ENCODE peak calls at places on chromosomes 5 and 9, in eight cellular contexts. K is fibroblast of lung, I is cardiac muscle cell, A is GM06990, Y is hepatocyte, F is GM12865, T is sigmoid colon, V is OCI-LY7. O is an unnamed sample.

GRCh38 chr9:112569186-112569585 is 82.6 kb downstream of the KIAA1958 start:
- DNase-seq in K (peak; percentile 84), I (peak; percentile 90), A (no peak), Y (no peak), F (no peak), T (no peak), V (no peak), O (no peak)

GRCh38 chr5:152113401-152113800 is 188.8 kb upstream of the GLRA1 start:
- DNase-seq in K (no peak), I (no peak), A (no peak), Y (no peak), F (peak; percentile 22), T (no peak), V (no peak), O (no peak)

GRCh38 chr5:17219006-17219422 is 1.6 kb downstream of the BASP1 start:
- DNase-seq in K (no peak), I (peak; percentile 28), A (peak; percentile 61), Y (peak; percentile 69), F (peak; percentile 48), T (no peak), V (peak; percentile 67), O (peak; percentile 41)

GRCh38 chr5:61397238-61397637 is 65.2 kb downstream of the ZSWIM6 start:
- DNase-seq in K (no peak), I (no peak), A (no peak), Y (no peak), F (no peak), T (no peak), V (no peak), O (no peak)

GRCh38 chr9:116715751-116716150 is 28.6 kb downstream of the TRIM32 start:
- DNase-seq in K (no peak), I (no peak), A (no peak), Y (no peak), F (no peak), T (no peak), V (no peak), O (no peak)

GRCh38 chr5:13553896-13554295 is 390.6 kb downstream of the DNAH5 start:
- DNase-seq in K (no peak), I (no peak), A (no peak), Y (peak; percentile 53), F (peak; percentile 8), T (no peak), V (no peak), O (no peak)

GRCh38 chr5:149833116-149833827 is 103.2 kb downstream of the PPARGC1B start:
- DNase-seq in K (no peak), I (no peak), A (no peak), Y (no peak), F (no peak), T (no peak), V (no peak), O (no peak)

GRCh38 chr9:96514108-96514824 is 64.3 kb downstream of the HABP4 start:
- DNase-seq in K (peak; percentile 85), I (peak; percentile 75), A (no peak), Y (no peak), F (no peak), T (no peak), V (no peak), O (no peak)

GRCh38 chr9:72474676-72475075 is 46.7 kb upstream of the TMC1 start:
- DNase-seq in K (peak; percentile 72), I (no peak), A (no peak), Y (no peak), F (no peak), T (no peak), V (no peak), O (no peak)

GRCh38 chr5:144028058-144028457 is 142.4 kb downstream of the YIPF5 start:
- DNase-seq in K (peak; percentile 68), I (peak; percentile 78), A (no peak), Y (peak; percentile 68), F (no peak), T (no peak), V (no peak), O (no peak)

GRCh38 chr5:7773178-7773577 is 77.8 kb downstream of the CFAP90 start:
- DNase-seq in K (no peak), I (no peak), A (no peak), Y (no peak), F (no peak), T (no peak), V (no peak), O (no peak)

GRCh38 chr5:84564311-84564710 is 179.6 kb upstream of the EDIL3 start:
- DNase-seq in K (peak; percentile 57), I (peak; percentile 1), A (no peak), Y (no peak), F (no peak), T (no peak), V (no peak), O (no peak)

GRCh38 chr9:117403403-117403811 is 11.4 kb downstream of the ASTN2 start:
- DNase-seq in K (no peak), I (no peak), A (no peak), Y (no peak), F (no peak), T (no peak), V (no peak), O (no peak)

GRCh38 chr5:141757402-141757801 is 75.4 kb upstream of the ARAP3 start:
- DNase-seq in K (peak; percentile 29), I (peak; percentile 60), A (no peak), Y (peak; percentile 40), F (no peak), T (no peak), V (no peak), O (no peak)

GRCh38 chr5:133295520-133295919 is 243.7 kb downstream of the HSPA4 start:
- DNase-seq in K (no peak), I (peak; percentile 11), A (no peak), Y (no peak), F (no peak), T (no peak), V (no peak), O (no peak)

GRCh38 chr9:134630393-134630790 is 11.2 kb upstream of the COL5A1 start:
- DNase-seq in K (no peak), I (no peak), A (no peak), Y (no peak), F (no peak), T (peak; percentile 46), V (no peak), O (no peak)

GRCh38 chr5:74009502-74009901 is 383.5 kb downstream of the ARHGEF28 start:
- DNase-seq in K (peak; percentile 42), I (peak; percentile 15), A (no peak), Y (no peak), F (no peak), T (no peak), V (no peak), O (no peak)

DNA sequence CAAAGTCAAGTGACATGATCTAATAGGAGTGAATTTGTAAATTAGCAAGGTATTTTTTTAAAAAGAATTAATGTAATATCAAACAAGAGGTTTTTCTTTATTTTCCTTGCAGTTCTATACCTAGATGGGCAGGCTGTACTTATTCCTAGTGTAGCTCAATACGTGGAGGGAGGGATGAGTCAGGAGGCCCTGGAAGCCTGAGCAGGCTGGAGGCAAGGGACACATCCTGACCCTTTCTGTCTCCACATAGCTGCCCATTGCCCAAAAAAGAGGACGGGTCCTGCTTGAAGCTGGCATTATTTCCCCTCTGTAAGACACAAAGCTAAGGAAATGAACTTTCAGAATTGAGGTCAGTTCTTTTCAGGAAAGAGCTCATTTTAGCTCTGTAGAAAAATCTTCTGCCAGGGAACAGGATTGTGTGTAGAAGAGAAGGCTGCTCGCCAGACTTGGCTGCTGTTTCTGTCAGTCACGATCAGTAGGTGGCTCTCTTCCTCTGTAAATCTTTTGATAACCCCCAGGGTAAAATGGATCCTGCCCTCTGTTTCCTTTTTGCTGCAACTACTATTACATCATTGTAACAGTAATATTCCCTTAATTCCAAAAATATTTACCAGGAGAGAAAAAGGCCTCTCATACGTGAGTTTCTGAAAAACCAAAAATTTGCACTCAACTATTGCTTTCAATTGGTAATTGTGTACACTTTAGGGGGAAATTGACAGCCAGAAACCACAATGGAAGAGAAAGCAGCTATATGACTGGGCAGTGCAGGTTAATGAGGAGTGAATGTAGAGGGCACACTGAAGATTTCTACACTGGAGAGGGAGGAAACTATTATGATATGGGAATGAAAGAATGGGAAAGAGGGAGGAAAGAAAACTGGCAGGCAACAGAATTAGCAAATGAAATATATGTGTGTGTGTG is 12.3 kb upstream of the IFNW1 start:
- DNase-seq in K (peak; percentile 15), I (peak; percentile 45), A (no peak), Y (peak; percentile 13), F (peak; percentile 46), T (no peak), V (peak; percentile 4), O (peak; percentile 40)
- TF ChIP-seq CTCF in K (no peak), I (peak; percentile 27), A (peak; percentile 44), Y (peak; percentile 14), F (peak; percentile 36), T (no peak), V (peak; percentile 55), O (peak; percentile 51)

DNA sequence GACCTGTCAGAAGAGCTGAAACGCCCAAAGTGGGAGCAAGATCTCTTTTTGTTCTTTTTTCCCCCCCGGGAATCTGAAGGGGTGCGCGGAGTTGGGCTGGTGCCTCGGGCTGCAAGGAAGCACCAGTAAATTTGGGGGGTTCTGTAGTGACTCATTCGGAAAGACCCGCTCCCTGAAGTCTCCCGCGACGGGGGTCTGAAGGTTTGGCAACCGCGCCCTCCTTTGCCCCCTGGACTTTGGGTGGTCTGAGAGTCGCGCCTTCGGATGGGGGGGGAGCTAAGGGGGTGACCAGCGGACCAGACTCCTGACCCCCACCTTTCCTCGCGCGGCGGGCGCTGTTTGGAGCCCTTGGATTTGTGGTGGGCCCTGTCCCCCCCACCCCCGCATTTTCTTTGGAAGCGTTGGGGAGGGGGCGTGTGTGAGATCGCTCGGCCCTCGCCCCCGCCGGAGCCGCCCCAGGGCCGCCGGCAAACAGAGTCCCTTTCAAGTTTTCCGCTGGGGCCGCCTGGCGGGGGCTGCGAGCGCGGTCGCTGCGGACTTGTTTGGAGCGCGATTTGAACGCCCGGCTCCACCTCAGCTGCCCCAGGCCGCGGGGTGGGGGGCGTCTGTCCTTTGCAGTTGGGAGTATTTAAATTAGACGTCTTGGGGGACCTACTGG is 2.0 kb downstream of the CXXC5 start:
- DNase-seq in K (no peak), I (no peak), A (peak; percentile 64), Y (peak; percentile 76), F (peak; percentile 60), T (peak; percentile 75), V (peak; percentile 69), O (no peak)
- TF ChIP-seq CTCF in K (peak; percentile 23), I (peak; percentile 33), A (peak; percentile 66), Y (peak; percentile 25), F (no peak), T (no peak), V (peak; percentile 66), O (peak; percentile 37)

GRCh38 chr5:35852084-35852734 is 4.5 kb upstream of the IL7R start:
- DNase-seq in K (no peak), I (peak; percentile 17), A (peak; percentile 46), Y (no peak), F (peak; percentile 74), T (no peak), V (peak; percentile 49), O (peak; percentile 32)
- TF ChIP-seq CTCF in K (no peak), I (no peak), A (peak; percentile 11), Y (no peak), F (no peak), T (no peak), V (peak; percentile 12), O (no peak)

DNA sequence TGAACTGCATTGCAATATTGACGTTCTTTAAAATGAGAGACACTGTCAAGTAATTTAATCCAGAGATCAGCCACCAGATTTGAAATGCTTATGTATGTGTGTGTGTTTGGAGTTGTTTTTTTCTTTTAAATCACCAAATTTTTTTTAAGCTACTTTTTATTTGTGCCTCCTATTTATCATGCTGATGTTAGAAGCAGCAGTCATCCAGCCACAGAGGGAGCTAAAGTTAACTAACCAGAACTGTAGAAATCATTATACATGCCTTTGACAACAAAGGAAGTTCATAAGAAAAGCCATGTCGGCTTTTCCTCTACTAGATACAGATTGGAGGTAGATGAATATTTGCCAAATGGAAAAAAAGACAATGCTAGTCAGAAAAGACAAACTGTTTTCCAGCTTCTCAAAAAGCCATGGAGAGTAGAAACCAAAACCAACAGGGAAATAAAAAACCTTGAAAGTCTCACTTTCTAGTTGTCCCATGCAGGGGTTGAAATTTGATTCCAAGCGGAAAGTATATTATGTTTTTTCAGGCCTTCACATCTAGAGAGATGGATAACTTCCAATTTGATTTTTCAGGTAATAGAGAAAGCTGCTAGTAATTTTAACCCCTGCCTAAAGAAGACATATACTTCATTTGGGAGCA is 4.5 kb downstream of the PURA start:
- DNase-seq in K (no peak), I (no peak), A (no peak), Y (no peak), F (no peak), T (no peak), V (no peak), O (no peak)
- TF ChIP-seq CTCF in K (no peak), I (peak; percentile 5), A (peak; percentile 7), Y (no peak), F (no peak), T (no peak), V (peak; percentile 52), O (no peak)